ENCODE peak calls at places on chromosomes 12 and 14, in five cellular contexts. One of them, this sample, is unnamed. For H3K4me1, the result is how much of the 10 kb centered on the place peaks cover.

GRCh38 chr14:52790011-52790755 is 1.2 kb downstream of the GNPNAT1 start:
- DNase-seq in HepG2: no peak
- DNase-seq in stomach: no peak
- DNase-seq in left ventricle myocardium inferior: no peak
- DNase-seq in cardiac muscle cell: peak
- DNase-seq in this sample: peak

GRCh38 chr12:18340796-18341195 is 79.5 kb downstream of the PIK3C2G start:
- DNase-seq in left ventricle myocardium inferior: no peak
- DNase-seq in stomach: no peak
- DNase-seq in cardiac muscle cell: no peak
- DNase-seq in HepG2: no peak
- DNase-seq in this sample: no peak

GRCh38 chr12:67358686-67359374 is 89.7 kb downstream of the CAND1 start:
- DNase-seq in HepG2: no peak
- DNase-seq in left ventricle myocardium inferior: no peak
- DNase-seq in cardiac muscle cell: no peak
- DNase-seq in stomach: no peak
- DNase-seq in this sample: no peak

GRCh38 chr12:92404259-92404894 is 258.7 kb upstream of the BTG1 start:
- DNase-seq in cardiac muscle cell: no peak
- DNase-seq in left ventricle myocardium inferior: no peak
- DNase-seq in HepG2: no peak
- DNase-seq in stomach: no peak
- DNase-seq in this sample: no peak

GRCh38 chr14:68361231-68361630 is 431.6 kb downstream of the ZFP36L1 start:
- DNase-seq in stomach: no peak
- DNase-seq in HepG2: no peak
- DNase-seq in left ventricle myocardium inferior: no peak
- DNase-seq in cardiac muscle cell: no peak
- DNase-seq in this sample: no peak

GRCh38 chr12:80935076-80935475 is 2.7 kb downstream of the LIN7A start:
- DNase-seq in cardiac muscle cell: no peak
- DNase-seq in left ventricle myocardium inferior: no peak
- DNase-seq in HepG2: no peak
- DNase-seq in stomach: no peak
- DNase-seq in this sample: no peak

GRCh38 chr12:82279597-82279996 is 78.6 kb downstream of the CCDC59 start:
- DNase-seq in cardiac muscle cell: no peak
- DNase-seq in HepG2: no peak
- DNase-seq in left ventricle myocardium inferior: no peak
- DNase-seq in stomach: no peak
- DNase-seq in this sample: no peak

GRCh38 chr12:96400631-96401060 is 407 bp upstream of the CDK17 start:
- DNase-seq in stomach: no peak
- DNase-seq in cardiac muscle cell: no peak
- DNase-seq in HepG2: peak
- DNase-seq in left ventricle myocardium inferior: no peak
- DNase-seq in this sample: no peak

GRCh38 chr14:102620413-102620812 is 28.0 kb downstream of the RCOR1 start:
- DNase-seq in left ventricle myocardium inferior: no peak
- DNase-seq in HepG2: no peak
- DNase-seq in cardiac muscle cell: no peak
- DNase-seq in stomach: no peak
- DNase-seq in this sample: no peak

GRCh38 chr14:55386037-55386798 is 25.4 kb downstream of the ATG14 start:
- DNase-seq in left ventricle myocardium inferior: no peak
- DNase-seq in HepG2: no peak
- DNase-seq in stomach: no peak
- DNase-seq in cardiac muscle cell: no peak
- DNase-seq in this sample: no peak

GRCh38 chr12:46676396-46676795 is 149.4 kb downstream of the SLC38A4 start:
- DNase-seq in left ventricle myocardium inferior: no peak
- DNase-seq in stomach: no peak
- DNase-seq in cardiac muscle cell: no peak
- DNase-seq in HepG2: no peak
- DNase-seq in this sample: no peak

GRCh38 chr12:125186471-125187147 is 121.4 kb downstream of the AACS start:
- DNase-seq in left ventricle myocardium inferior: no peak
- DNase-seq in HepG2: no peak
- DNase-seq in cardiac muscle cell: no peak
- DNase-seq in stomach: no peak
- DNase-seq in this sample: no peak

GRCh38 chr14:75090353-75090752 is 20.9 kb downstream of the ZC2HC1C start:
- DNase-seq in stomach: no peak
- DNase-seq in left ventricle myocardium inferior: no peak
- DNase-seq in HepG2: no peak
- DNase-seq in cardiac muscle cell: no peak
- DNase-seq in this sample: no peak

GRCh38 chr12:113788020-113788856 is 177.9 kb downstream of the RBM19 start:
- DNase-seq in left ventricle myocardium inferior: no peak
- DNase-seq in HepG2: no peak
- DNase-seq in stomach: no peak
- DNase-seq in cardiac muscle cell: no peak
- DNase-seq in this sample: no peak

GRCh38 chr12:30462249-30462648 is 233.4 kb downstream of the IPO8 start:
- DNase-seq in HepG2: no peak
- DNase-seq in stomach: no peak
- DNase-seq in cardiac muscle cell: no peak
- DNase-seq in left ventricle myocardium inferior: no peak
- DNase-seq in this sample: no peak

GRCh38 chr12:30463636-30464035 is 232.0 kb downstream of the IPO8 start:
- DNase-seq in HepG2: no peak
- DNase-seq in left ventricle myocardium inferior: no peak
- DNase-seq in stomach: no peak
- DNase-seq in cardiac muscle cell: no peak
- DNase-seq in this sample: no peak

GRCh38 chr12:30458453-30458852 is 237.2 kb downstream of the IPO8 start:
- DNase-seq in stomach: no peak
- DNase-seq in cardiac muscle cell: no peak
- DNase-seq in HepG2: no peak
- DNase-seq in left ventricle myocardium inferior: no peak
- DNase-seq in this sample: no peak

GRCh38 chr12:30461011-30461670 is 234.5 kb downstream of the IPO8 start:
- DNase-seq in cardiac muscle cell: no peak
- DNase-seq in HepG2: no peak
- DNase-seq in stomach: no peak
- DNase-seq in left ventricle myocardium inferior: no peak
- DNase-seq in this sample: no peak

DNA sequence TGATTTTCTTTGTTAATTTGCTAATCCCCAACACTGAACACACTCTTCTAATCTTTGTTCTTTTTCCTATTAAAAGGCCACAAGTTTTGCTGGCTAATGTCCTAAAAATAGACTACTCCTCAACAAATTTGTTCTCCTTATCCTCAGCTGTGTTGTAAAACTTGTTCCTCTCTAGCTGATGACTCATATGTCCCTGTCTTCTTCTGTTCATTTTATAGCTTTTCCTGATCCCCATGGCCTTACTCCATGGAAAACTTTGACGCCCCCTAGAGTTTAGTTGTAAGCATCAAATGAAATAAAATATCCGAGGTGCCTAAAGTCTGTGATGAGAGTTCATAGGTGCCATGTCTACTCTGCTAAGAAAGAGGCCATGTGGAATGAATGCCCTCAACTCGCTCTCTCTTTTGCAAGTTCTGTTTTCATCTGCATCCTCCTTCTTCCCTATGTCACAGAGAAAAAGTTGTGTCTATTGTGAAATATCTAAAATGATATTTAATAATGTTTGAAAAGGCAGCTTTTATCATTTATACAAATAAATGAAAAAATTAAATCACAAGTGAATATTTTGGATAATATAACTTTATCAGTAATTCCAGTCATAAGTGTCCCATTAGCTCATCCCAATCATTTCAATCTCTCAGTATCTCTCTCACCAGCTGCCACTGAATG is 237.9 kb downstream of the IPO8 start:
- DNase-seq in HepG2: peak
- DNase-seq in left ventricle myocardium inferior: no peak
- DNase-seq in cardiac muscle cell: peak
- DNase-seq in stomach: no peak
- DNase-seq in this sample: peak
- TF ChIP-seq CTCF in HepG2: peak
- TF ChIP-seq CTCF in left ventricle myocardium inferior: peak
- TF ChIP-seq CTCF in cardiac muscle cell: peak
- TF ChIP-seq CTCF in stomach: no peak
- TF ChIP-seq CTCF in this sample: no peak

GRCh38 chr12:32545413-32545970 is 133.6 kb upstream of the DNM1L start:
- DNase-seq in cardiac muscle cell: no peak
- DNase-seq in left ventricle myocardium inferior: no peak
- DNase-seq in stomach: no peak
- DNase-seq in HepG2: no peak
- DNase-seq in this sample: no peak

GRCh38 chr12:32548691-32549412 is 130.2 kb upstream of the DNM1L start:
- DNase-seq in stomach: peak
- DNase-seq in HepG2: no peak
- DNase-seq in left ventricle myocardium inferior: no peak
- DNase-seq in cardiac muscle cell: no peak
- DNase-seq in this sample: no peak

GRCh38 chr12:32546272-32546671 is 132.8 kb upstream of the DNM1L start:
- DNase-seq in left ventricle myocardium inferior: no peak
- DNase-seq in cardiac muscle cell: no peak
- DNase-seq in HepG2: peak
- DNase-seq in stomach: no peak
- DNase-seq in this sample: no peak

GRCh38 chr12:32551058-32551457 is 128.0 kb upstream of the DNM1L start:
- DNase-seq in HepG2: no peak
- DNase-seq in stomach: no peak
- DNase-seq in left ventricle myocardium inferior: no peak
- DNase-seq in cardiac muscle cell: no peak
- DNase-seq in this sample: no peak

DNA sequence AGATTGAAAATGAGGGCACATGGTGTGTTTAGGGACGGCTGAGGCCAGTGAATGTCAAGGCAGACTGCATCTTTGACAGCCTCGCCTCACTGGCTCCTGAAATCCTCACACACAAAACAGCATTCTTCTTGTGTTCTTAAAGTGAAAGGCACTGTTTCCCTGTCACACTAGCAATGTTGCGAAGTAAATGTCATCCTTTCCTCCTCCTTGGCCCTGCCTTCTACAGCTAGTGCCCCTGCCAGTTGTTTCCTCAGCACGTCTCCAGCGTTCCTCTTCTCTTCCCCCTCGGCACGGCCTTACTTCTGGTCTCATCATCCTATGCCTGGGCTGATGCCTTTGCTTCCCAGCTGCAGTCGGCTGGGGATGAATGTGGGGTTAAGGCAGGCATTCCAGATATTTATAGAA is 129.4 kb upstream of the DNM1L start:
- DNase-seq in HepG2: no peak
- DNase-seq in left ventricle myocardium inferior: no peak
- DNase-seq in cardiac muscle cell: no peak
- DNase-seq in stomach: no peak
- DNase-seq in this sample: no peak
- H3K4me3 ChIP-seq in HepG2: no peak
- H3K4me3 ChIP-seq in left ventricle myocardium inferior: peak
- H3K4me3 ChIP-seq in cardiac muscle cell: no peak
- H3K4me3 ChIP-seq in stomach: no peak
- H3K4me3 ChIP-seq in this sample: no peak

GRCh38 chr14:105685003-105685402 is 158.6 kb downstream of the TMEM121 start:
- DNase-seq in stomach: no peak
- DNase-seq in left ventricle myocardium inferior: no peak
- DNase-seq in HepG2: no peak
- DNase-seq in cardiac muscle cell: no peak
- DNase-seq in this sample: no peak

DNA sequence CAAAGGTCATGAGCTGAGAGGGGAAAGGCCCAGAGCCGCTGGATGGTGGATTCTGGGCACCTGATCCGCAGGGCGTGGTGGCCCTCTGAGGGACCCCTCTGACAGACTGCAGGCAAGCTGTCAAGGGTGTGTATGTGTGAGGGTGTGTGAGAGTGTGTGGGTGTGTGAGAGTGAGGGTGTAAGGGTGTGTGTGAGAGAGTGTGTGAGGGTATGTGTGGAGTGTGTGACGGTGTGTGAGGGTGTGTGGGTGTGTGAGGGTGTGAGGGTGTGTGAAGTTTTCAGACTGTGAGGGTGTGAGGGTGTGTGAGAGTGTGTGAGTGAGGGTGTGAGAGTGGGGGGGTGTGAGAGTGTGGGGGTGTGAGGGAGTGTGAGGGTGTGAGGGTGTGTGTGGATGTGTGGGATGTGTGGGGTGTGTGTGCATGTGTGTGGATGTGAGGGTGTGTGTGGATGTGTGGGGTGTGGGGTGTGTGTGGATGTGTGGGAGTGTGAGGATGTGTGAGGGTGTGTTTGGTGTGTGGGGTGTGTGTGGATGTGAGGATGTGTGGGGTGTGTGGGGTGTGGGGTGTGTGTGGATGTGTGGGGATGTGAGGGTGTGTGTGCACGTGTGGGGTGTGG is 156.7 kb downstream of the TMEM121 start:
- DNase-seq in cardiac muscle cell: no peak
- DNase-seq in stomach: no peak
- DNase-seq in left ventricle myocardium inferior: no peak
- DNase-seq in HepG2: no peak
- DNase-seq in this sample: no peak
- H3K4me1 ChIP-seq in cardiac muscle cell: under half
- H3K4me1 ChIP-seq in stomach: under half
- H3K4me1 ChIP-seq in left ventricle myocardium inferior: under half
- H3K4me1 ChIP-seq in HepG2: under half
- H3K4me1 ChIP-seq in this sample: under half

GRCh38 chr14:76639606-76640272 is 121.5 kb upstream of the VASH1 start:
- DNase-seq in cardiac muscle cell: no peak
- DNase-seq in left ventricle myocardium inferior: no peak
- DNase-seq in HepG2: no peak
- DNase-seq in stomach: no peak
- DNase-seq in this sample: no peak

GRCh38 chr14:76647699-76648298 is 113.5 kb upstream of the VASH1 start:
- DNase-seq in cardiac muscle cell: peak
- DNase-seq in HepG2: peak
- DNase-seq in stomach: no peak
- DNase-seq in left ventricle myocardium inferior: no peak
- DNase-seq in this sample: peak

GRCh38 chr14:76640923-76641395 is 120.3 kb upstream of the VASH1 start:
- DNase-seq in stomach: no peak
- DNase-seq in cardiac muscle cell: no peak
- DNase-seq in left ventricle myocardium inferior: no peak
- DNase-seq in HepG2: no peak
- DNase-seq in this sample: no peak

GRCh38 chr14:76641541-76641940 is 119.7 kb upstream of the VASH1 start:
- DNase-seq in left ventricle myocardium inferior: no peak
- DNase-seq in stomach: no peak
- DNase-seq in HepG2: no peak
- DNase-seq in cardiac muscle cell: no peak
- DNase-seq in this sample: no peak

DNA sequence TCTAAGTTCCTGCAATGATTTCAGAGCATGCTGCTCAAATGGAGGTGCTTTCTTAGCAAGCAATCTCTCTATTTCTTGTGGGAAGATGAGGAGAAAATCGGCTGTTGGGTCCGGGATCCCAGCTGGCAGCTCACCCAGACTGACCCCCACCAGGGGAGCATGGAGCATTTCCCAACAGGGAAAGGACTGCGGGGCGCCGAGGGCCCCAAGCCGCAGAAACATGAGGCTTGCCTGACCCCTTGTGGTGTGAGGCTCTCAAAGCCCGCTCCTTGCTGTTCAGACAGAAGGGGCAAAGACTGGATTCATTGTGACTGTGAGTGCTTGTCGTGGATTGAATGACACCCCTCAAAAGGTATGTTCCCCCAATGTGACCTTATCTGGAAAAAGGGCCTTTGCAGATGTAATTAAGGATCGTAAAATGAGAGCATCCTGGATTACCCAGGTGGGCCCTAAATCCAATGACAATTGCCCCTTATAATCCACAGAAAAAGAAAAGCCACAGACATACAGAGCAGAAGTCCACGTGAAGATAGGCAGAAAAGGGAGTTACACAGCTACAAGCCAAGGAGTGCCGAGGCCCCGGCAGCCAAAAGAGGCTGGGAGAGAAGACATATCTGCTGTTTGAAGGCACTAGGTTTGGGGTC is 116.3 kb upstream of the VASH1 start:
- DNase-seq in stomach: no peak
- DNase-seq in cardiac muscle cell: peak
- DNase-seq in HepG2: peak
- DNase-seq in left ventricle myocardium inferior: peak
- DNase-seq in this sample: peak
- TF ChIP-seq CTCF in stomach: no peak
- TF ChIP-seq CTCF in cardiac muscle cell: peak
- TF ChIP-seq CTCF in HepG2: peak
- TF ChIP-seq CTCF in left ventricle myocardium inferior: peak
- TF ChIP-seq CTCF in this sample: peak

This sample was measured in Caco-2.